ENCODE peak calls at places on chromosomes 3 and 15, in seven cellular contexts. N, T, A, Q, J, F and C are unnamed samples. For H3K4me1, the result is how much of the 10 kb centered on the place peaks cover.

GRCh38 chr3:106508331-106508893 is 639.6 kb upstream of the CBLB start:
- DNase-seq in N (no peak), T (no peak), A (no peak), Q (no peak), J (no peak), F (no peak), C (no peak)

GRCh38 chr3:66693461-66693912 is 192.7 kb upstream of the LRIG1 start:
- DNase-seq in N (no peak), T (no peak), A (peak), Q (no peak), J (peak), F (no peak), C (no peak)

GRCh38 chr15:67884514-67885225 is 44.8 kb upstream of the RNU6-1 start:
- DNase-seq in N (peak), T (peak), A (peak), Q (peak), J (peak), F (peak), C (peak)

GRCh38 chr15:90419738-90420487 is 31.9 kb downstream of the IQGAP1 start:
- DNase-seq in N (no peak), T (no peak), A (no peak), Q (no peak), J (no peak), F (no peak), C (no peak)

GRCh38 chr3:174122411-174122810 is 724.9 kb downstream of the NLGN1 start:
- DNase-seq in N (no peak), T (no peak), A (no peak), Q (no peak), J (no peak), F (no peak), C (no peak)

GRCh38 chr3:178532414-178532813 is 3.8 kb upstream of the KCNMB2 start:
- DNase-seq in N (no peak), T (no peak), A (no peak), Q (no peak), J (no peak), F (no peak), C (no peak)

GRCh38 chr3:107855710-107856109 is 235.1 kb downstream of the CD47 start:
- DNase-seq in N (no peak), T (peak), A (no peak), Q (no peak), J (no peak), F (no peak), C (no peak)

GRCh38 chr15:22819651-22820050 is 18.8 kb upstream of the NIPA2 start:
- DNase-seq in N (no peak), T (no peak), A (no peak), Q (no peak), J (no peak), F (no peak), C (no peak)

GRCh38 chr3:64539451-64540196 is 148.2 kb downstream of the ADAMTS9 start:
- DNase-seq in N (no peak), T (no peak), A (peak), Q (no peak), J (no peak), F (no peak), C (no peak)

GRCh38 chr3:40764722-40765121 is 240.0 kb downstream of the ZNF621 start:
- DNase-seq in N (no peak), T (no peak), A (no peak), Q (no peak), J (no peak), F (no peak), C (no peak)

GRCh38 chr3:53140575-53141467 is 10.6 kb upstream of the RFT1 start:
- DNase-seq in N (no peak), T (peak), A (no peak), Q (peak), J (no peak), F (no peak), C (no peak)

GRCh38 chr15:59191855-59192237 is 14.8 kb upstream of the LDHAL6B start:
- DNase-seq in N (no peak), T (no peak), A (no peak), Q (no peak), J (no peak), F (no peak), C (no peak)

GRCh38 chr15:71777216-71777943 is 33.0 kb upstream of the NR2E3 start:
- DNase-seq in N (no peak), T (no peak), A (no peak), Q (no peak), J (no peak), F (no peak), C (no peak)

GRCh38 chr3:142033292-142033691 is 116.1 kb downstream of the TFDP2 start:
- DNase-seq in N (no peak), T (no peak), A (no peak), Q (no peak), J (no peak), F (no peak), C (no peak)
- TF ChIP-seq CTCF in N (no peak), T (no peak), A (no peak), Q (no peak), J (no peak), F (no peak), C (no peak)

GRCh38 chr3:190534986-190535385 is 21.1 kb downstream of the IL1RAP start:
- DNase-seq in N (no peak), T (no peak), A (no peak), Q (no peak), J (no peak), F (no peak), C (no peak)
- H3K4me1 ChIP-seq in N (under half), T (under half), A (under half), Q (under half), J (under half), F (under half), C (under half)

GRCh38 chr3:197830967-197831313 is 39.9 kb downstream of the LRCH3 start:
- DNase-seq in N (no peak), T (no peak), A (no peak), Q (no peak), J (no peak), F (no peak), C (no peak)

GRCh38 chr3:197833930-197834715 is 43.1 kb downstream of the LRCH3 start:
- DNase-seq in N (no peak), T (no peak), A (no peak), Q (no peak), J (no peak), F (no peak), C (no peak)

GRCh38 chr3:197837282-197837681 is 46.2 kb downstream of the LRCH3 start:
- DNase-seq in N (no peak), T (no peak), A (no peak), Q (no peak), J (no peak), F (no peak), C (no peak)

GRCh38 chr3:197835509-197835908 is 44.5 kb downstream of the LRCH3 start:
- DNase-seq in N (no peak), T (no peak), A (no peak), Q (no peak), J (no peak), F (no peak), C (no peak)

GRCh38 chr3:197836244-197836643 is 45.2 kb downstream of the LRCH3 start:
- DNase-seq in N (no peak), T (no peak), A (no peak), Q (no peak), J (no peak), F (no peak), C (no peak)
- TF ChIP-seq CTCF in N (no peak), T (no peak), A (no peak), Q (no peak), J (no peak), F (no peak), C (no peak)

DNA sequence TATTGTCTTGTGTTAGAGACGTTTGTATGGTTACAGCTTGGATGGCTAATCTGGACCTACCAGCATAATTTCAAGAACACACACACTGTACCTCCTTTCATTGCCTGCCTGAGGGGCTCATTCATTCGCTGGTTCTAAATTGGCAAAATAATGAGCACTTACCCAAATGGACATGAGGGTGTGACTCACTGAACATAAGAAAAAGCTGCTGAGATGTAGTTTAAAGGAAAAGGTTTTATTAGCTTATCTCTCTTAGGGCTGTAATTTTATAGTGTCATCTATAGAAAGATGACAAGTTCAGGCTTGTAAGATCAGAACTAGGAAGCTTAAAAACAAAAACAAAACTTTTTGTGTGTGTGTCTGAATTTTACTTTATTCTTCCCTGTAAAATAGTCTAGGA is 120.7 kb upstream of the WNT7A start:
- DNase-seq in N (no peak), T (no peak), A (no peak), Q (no peak), J (no peak), F (no peak), C (no peak)
- H3K4me1 ChIP-seq in N (under half), T (under half), A (under half), Q (under half), J (under half), F (under half), C (under half)

DNA sequence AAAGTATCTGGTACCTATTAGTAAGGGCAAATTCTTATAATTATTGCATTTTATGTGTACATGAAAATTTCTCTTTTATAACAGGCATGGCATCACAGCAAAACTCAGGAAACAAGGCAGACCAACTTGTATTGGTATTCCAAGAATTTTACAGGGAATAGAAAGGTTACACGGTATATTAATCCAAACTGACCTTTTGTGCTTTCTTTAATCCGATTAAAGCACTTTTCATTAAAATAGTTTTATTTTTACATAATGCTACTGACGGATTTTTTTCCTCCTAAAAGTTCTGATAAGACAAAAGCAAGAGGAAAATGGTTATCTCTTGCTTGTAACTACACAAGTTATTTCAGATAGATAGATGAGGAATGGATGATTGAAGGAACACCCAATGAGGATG is 137.0 kb upstream of the SLCO3A1 start:
- DNase-seq in N (no peak), T (no peak), A (no peak), Q (no peak), J (no peak), F (no peak), C (no peak)
- TF ChIP-seq CTCF in N (no peak), T (no peak), A (no peak), Q (no peak), J (no peak), F (no peak), C (no peak)